ENCODE peak calls at places on chromosomes 5 and 9, in six cellular contexts. A, H, N, W, V and B are unnamed samples.

GRCh38 chr5:128825826-128826225 is 139.5 kb upstream of the SLC27A6 start:
- DNase-seq in A (no peak), H (no peak), N (no peak), W (peak), V (peak), B (no peak)

GRCh38 chr5:122180146-122180712 is 50.9 kb downstream of the ZNF474 start:
- DNase-seq in A (no peak), H (no peak), N (no peak), W (no peak), V (no peak), B (no peak)

GRCh38 chr5:128436825-128437224 is 101.2 kb downstream of the FBN2 start:
- DNase-seq in A (no peak), H (no peak), N (no peak), W (no peak), V (peak), B (no peak)

GRCh38 chr9:136671646-136672430 is 9.1 kb downstream of the EGFL7 start:
- DNase-seq in A (no peak), H (no peak), N (peak), W (peak), V (no peak), B (no peak)

GRCh38 chr9:27423919-27424710 is 100.0 kb upstream of the IFNK start:
- DNase-seq in A (no peak), H (no peak), N (no peak), W (no peak), V (no peak), B (no peak)

GRCh38 chr5:178467261-178468195 is 122.7 kb downstream of the COL23A1 start:
- DNase-seq in A (no peak), H (no peak), N (no peak), W (peak), V (peak), B (no peak)

GRCh38 chr5:8458038-8458383 is 589.1 kb downstream of the MTRR start:
- DNase-seq in A (no peak), H (no peak), N (peak), W (peak), V (no peak), B (no peak)

GRCh38 chr5:166961028-166961427 is 1330.4 kb upstream of the WWC1 start:
- DNase-seq in A (no peak), H (no peak), N (no peak), W (no peak), V (no peak), B (no peak)

GRCh38 chr5:43207601-43208000 is 15.6 kb downstream of the NIM1K start:
- DNase-seq in A (no peak), H (no peak), N (no peak), W (no peak), V (peak), B (no peak)

GRCh38 chr9:124908098-124908497 is 32.8 kb downstream of the GOLGA1 start:
- DNase-seq in A (no peak), H (no peak), N (no peak), W (no peak), V (no peak), B (no peak)

GRCh38 chr5:126544087-126544740 is 50.8 kb downstream of the ALDH7A1 start:
- DNase-seq in A (no peak), H (no peak), N (peak), W (peak), V (peak), B (peak)

GRCh38 chr5:138110266-138110963 is 26.6 kb downstream of the WNT8A start:
- DNase-seq in A (no peak), H (no peak), N (no peak), W (no peak), V (no peak), B (no peak)

GRCh38 chr5:180631549-180632392 is 17.6 kb downstream of the FLT4 start:
- DNase-seq in A (no peak), H (no peak), N (no peak), W (no peak), V (no peak), B (no peak)

GRCh38 chr5:74179183-74179582 is 461.3 kb downstream of the ENC1 start:
- DNase-seq in A (no peak), H (no peak), N (no peak), W (peak), V (peak), B (no peak)

GRCh38 chr5:68379275-68380026 is 163.9 kb downstream of the PIK3R1 start:
- DNase-seq in A (no peak), H (no peak), N (no peak), W (no peak), V (no peak), B (no peak)

GRCh38 chr9:72703574-72703973 is 182.2 kb downstream of the TMC1 start:
- DNase-seq in A (no peak), H (no peak), N (no peak), W (no peak), V (no peak), B (no peak)

GRCh38 chr5:50962934-50963646 is 296.7 kb downstream of the PARP8 start:
- DNase-seq in A (peak), H (peak), N (peak), W (peak), V (peak), B (peak)

GRCh38 chr9:130240410-130241197 is 25.0 kb upstream of the HMCN2 start:
- DNase-seq in A (no peak), H (no peak), N (peak), W (peak), V (peak), B (peak)

GRCh38 chr5:143244990-143245389 is 158.5 kb downstream of the NR3C1 start:
- DNase-seq in A (no peak), H (no peak), N (no peak), W (no peak), V (peak), B (no peak)

GRCh38 chr5:533243-534005 is 9.2 kb upstream of the SLC9A3 start:
- DNase-seq in A (no peak), H (no peak), N (no peak), W (no peak), V (no peak), B (no peak)

GRCh38 chr5:142915840-142916424 is 145.8 kb downstream of the ARHGAP26 start:
- DNase-seq in A (no peak), H (no peak), N (peak), W (peak), V (no peak), B (no peak)

GRCh38 chr5:112142769-112143270 is 276.3 kb downstream of the EPB41L4A start:
- DNase-seq in A (no peak), H (no peak), N (no peak), W (peak), V (peak), B (no peak)

GRCh38 chr9:121073038-121073437 is 1.7 kb upstream of the CNTRL start:
- DNase-seq in A (no peak), H (no peak), N (no peak), W (peak), V (no peak), B (no peak)

GRCh38 chr5:174690256-174690655 is 34.1 kb upstream of the MSX2 start:
- DNase-seq in A (no peak), H (no peak), N (no peak), W (no peak), V (no peak), B (no peak)

GRCh38 chr5:141479776-141480175 is 4.0 kb downstream of the PCDHGC3 start:
- DNase-seq in A (no peak), H (no peak), N (no peak), W (no peak), V (no peak), B (no peak)

GRCh38 chr5:152560508-152561137 is 155.5 kb upstream of the NMUR2 start:
- DNase-seq in A (peak), H (no peak), N (peak), W (peak), V (peak), B (peak)

GRCh38 chr5:74919487-74919886 is 53.3 kb upstream of the FAM169A start:
- DNase-seq in A (no peak), H (no peak), N (peak), W (peak), V (peak), B (peak)

GRCh38 chr5:124040799-124041198 is 528.8 kb downstream of the CSNK1G3 start:
- DNase-seq in A (no peak), H (no peak), N (no peak), W (peak), V (peak), B (no peak)

GRCh38 chr5:94856257-94856656 is 237.8 kb downstream of the SLF1 start:
- DNase-seq in A (no peak), H (no peak), N (no peak), W (no peak), V (no peak), B (no peak)

GRCh38 chr5:84242286-84242685 is 142.4 kb downstream of the EDIL3 start:
- DNase-seq in A (no peak), H (no peak), N (no peak), W (no peak), V (peak), B (no peak)